ENCODE peak calls at places on chromosome 1, in six cellular contexts. S is uterus, V is breast epithelium, F is stomach, Y is pancreas, M is neural progenitor cell. B is an unnamed sample.

GRCh38 chr1:110049801-110050601 is 15.6 kb downstream of the STRIP1 start:
- DNase-seq in M (no peak), S (no peak), V (no peak), F (no peak), Y (peak; percentile 78), B (no peak)

GRCh38 chr1:149995927-149996326 is 14.6 kb downstream of the OTUD7B start:
- DNase-seq in F (no peak), Y (no peak), S (no peak), V (no peak), M (no peak), B (no peak)

GRCh38 chr1:75265792-75266191 is 131.6 kb downstream of the LHX8 start:
- DNase-seq in M (peak; percentile 67), V (no peak), F (no peak), S (no peak), Y (no peak), B (no peak)

GRCh38 chr1:151368000-151368744 is 4.3 kb downstream of the SELENBP1 start:
- DNase-seq in Y (no peak), F (peak; percentile 37), V (no peak), S (no peak), M (no peak), B (no peak)

GRCh38 chr1:37892151-37893047 is 33.0 kb upstream of the MTF1 start:
- DNase-seq in S (no peak), F (no peak), M (no peak), V (no peak), Y (no peak), B (no peak)

GRCh38 chr1:14403961-14404645 is 194.4 kb upstream of the KAZN start:
- DNase-seq in M (no peak), S (no peak), V (no peak), F (no peak), Y (no peak), B (no peak)

GRCh38 chr1:209550519-209550918 is 33.0 kb upstream of the CAMK1G start:
- DNase-seq in F (no peak), Y (no peak), V (no peak), M (no peak), S (no peak), B (no peak)

GRCh38 chr1:174040387-174040786 is 18.2 kb upstream of the RC3H1 start:
- DNase-seq in Y (no peak), F (no peak), V (no peak), M (no peak), S (no peak), B (no peak)

GRCh38 chr1:100523038-100523649 is 14.8 kb upstream of the GPR88 start:
- DNase-seq in S (no peak), Y (no peak), V (no peak), M (no peak), F (no peak), B (no peak)

GRCh38 chr1:152505083-152505482 is 5.5 kb upstream of the LCE5A start:
- DNase-seq in V (no peak), F (no peak), M (no peak), S (no peak), Y (no peak), B (no peak)

GRCh38 chr1:54842963-54843362 is 41.8 kb upstream of the TTC22 start:
- DNase-seq in V (no peak), F (peak; percentile 23), Y (no peak), M (no peak), S (no peak), B (peak; percentile 42)

GRCh38 chr1:85433096-85433495 is 31.9 kb downstream of the DDAH1 start:
- DNase-seq in M (no peak), Y (no peak), V (no peak), S (no peak), F (no peak), B (no peak)

GRCh38 chr1:89260575-89261275 is 11.9 kb downstream of the GBP5 start:
- DNase-seq in S (no peak), M (no peak), V (no peak), F (no peak), Y (no peak), B (no peak)

GRCh38 chr1:169601096-169601881 is 15.0 kb upstream of the F5 start:
- DNase-seq in F (no peak), S (no peak), V (no peak), M (peak; percentile 20), Y (no peak), B (no peak)

GRCh38 chr1:41898191-41898713 is 20.5 kb downstream of the HIVEP3 start:
- DNase-seq in F (no peak), Y (no peak), S (peak; percentile 47), M (no peak), V (no peak), B (no peak)

GRCh38 chr1:29332204-29332603 is 95.9 kb downstream of the PTPRU start:
- DNase-seq in M (peak; percentile 74), S (peak; percentile 29), F (no peak), V (no peak), Y (no peak), B (peak; percentile 55)

GRCh38 chr1:116122955-116123757 is 12.0 kb downstream of the MAB21L3 start:
- DNase-seq in V (no peak), S (no peak), Y (no peak), F (peak; percentile 37), M (no peak), B (peak; percentile 71)

GRCh38 chr1:204523605-204524215 is 7.5 kb downstream of the MDM4 start:
- DNase-seq in V (no peak), S (no peak), Y (no peak), F (no peak), M (no peak), B (no peak)

GRCh38 chr1:64909021-64909420 is 57.3 kb downstream of the JAK1 start:
- DNase-seq in S (no peak), M (no peak), V (no peak), F (no peak), Y (no peak), B (no peak)

GRCh38 chr1:199161766-199162303 is 523.0 kb downstream of the PTPRC start:
- DNase-seq in Y (no peak), M (no peak), F (no peak), S (no peak), V (no peak), B (no peak)

GRCh38 chr1:83033682-83034081 is 965.2 kb downstream of the TTLL7 start:
- DNase-seq in S (no peak), V (no peak), Y (no peak), F (no peak), M (no peak), B (no peak)

GRCh38 chr1:48250572-48250971 is 28.1 kb downstream of the SLC5A9 start:
- DNase-seq in M (no peak), S (no peak), Y (peak; percentile 22), V (no peak), F (peak; percentile 40), B (no peak)

GRCh38 chr1:244788493-244789275 is 46.8 kb upstream of the COX20 start:
- DNase-seq in F (no peak), V (no peak), S (no peak), M (no peak), Y (no peak), B (no peak)

GRCh38 chr1:231182317-231182716 is 20.5 kb downstream of the TRIM67 start:
- DNase-seq in V (no peak), Y (no peak), F (no peak), M (no peak), S (no peak), B (no peak)

GRCh38 chr1:58650141-58650540 is 49.7 kb downstream of the MYSM1 start:
- DNase-seq in V (no peak), F (no peak), S (no peak), M (no peak), Y (no peak), B (no peak)

GRCh38 chr1:218671573-218671972 is 326.4 kb downstream of the TGFB2 start:
- DNase-seq in M (peak; percentile 17), S (no peak), F (no peak), Y (no peak), V (no peak), B (no peak)

GRCh38 chr1:210627740-210628139 is 299.0 kb downstream of the HHAT start:
- DNase-seq in M (no peak), F (no peak), Y (no peak), V (no peak), S (no peak), B (no peak)

GRCh38 chr1:37123266-37123665 is 89.0 kb upstream of the GRIK3 start:
- DNase-seq in S (no peak), M (peak; percentile 39), F (no peak), Y (no peak), V (no peak), B (no peak)

GRCh38 chr1:220198186-220199005 is 73.9 kb downstream of the RAB3GAP2 start:
- DNase-seq in V (no peak), F (no peak), S (no peak), Y (no peak), M (no peak), B (no peak)

GRCh38 chr1:8902765-8903164 is 24.3 kb upstream of the ENO1 start:
- DNase-seq in F (no peak), V (no peak), Y (no peak), S (no peak), M (no peak), B (no peak)

GRCh38 chr1:191579019-191579418 is 579.2 kb upstream of the RGS18 start:
- DNase-seq in S (no peak), F (no peak), M (no peak), Y (no peak), V (no peak), B (no peak)

DNA sequence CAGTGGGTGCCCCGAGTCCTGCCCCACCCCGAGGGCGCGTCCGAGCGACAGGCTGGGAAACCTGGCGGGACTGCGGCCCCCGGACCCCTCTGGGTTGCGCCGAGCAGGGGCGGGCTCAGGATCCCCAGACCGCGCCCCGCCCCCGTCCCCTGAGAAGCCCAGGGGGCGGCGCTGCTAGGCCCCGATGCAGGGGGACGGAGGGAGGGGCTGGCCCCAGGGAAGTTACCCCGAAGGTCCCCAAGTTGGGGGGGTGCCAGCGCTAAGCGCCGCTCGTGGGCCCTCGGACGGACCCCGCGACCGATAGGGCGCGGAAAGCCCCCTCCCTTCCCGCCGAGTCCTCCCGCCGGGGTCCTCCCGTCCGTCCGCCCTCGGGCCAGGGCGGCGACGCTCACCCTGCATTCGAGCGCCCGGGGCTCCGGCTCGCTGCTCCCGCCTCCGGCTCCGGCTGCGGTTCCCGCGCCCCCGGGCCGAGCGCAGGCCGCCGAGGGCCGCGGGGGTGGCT is 414 bp downstream of the GPR153 start:
- DNase-seq in M (peak; percentile 69), S (no peak), F (no peak), Y (peak; percentile 65), V (no peak), B (no peak)
- H3K27me3 ChIP-seq in M (peaks cover 8% of the 10 kb centered on the region), S (no peaks in the 10 kb centered on the region), F (peaks cover 58% of the 10 kb centered on the region), Y (no peaks in the 10 kb centered on the region), V (no peaks in the 10 kb centered on the region), B (peaks cover 4% of the 10 kb centered on the region)

DNA sequence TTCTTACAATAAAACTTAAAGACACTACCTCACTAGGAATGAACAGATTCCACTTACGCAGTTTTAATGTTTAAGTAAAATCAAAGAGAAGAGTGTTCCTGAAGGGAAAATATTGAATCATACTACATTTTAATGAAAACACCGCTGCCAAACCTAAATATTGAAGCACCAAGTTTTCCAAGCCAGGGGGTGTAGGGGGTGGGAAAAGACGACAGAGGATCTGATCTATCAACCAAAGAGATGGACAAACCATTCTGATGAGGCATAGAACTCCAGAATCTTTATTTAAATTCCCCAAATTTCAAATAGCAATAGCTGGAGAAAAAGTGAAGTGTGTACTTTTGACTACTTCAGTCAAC is 1.2 kb downstream of the ELK4 start:
- DNase-seq in M (no peak), V (no peak), F (no peak), Y (no peak), S (no peak), B (no peak)
- H3K27ac ChIP-seq in M (peak overlapping the region; percentile 99), V (peak overlapping the region; percentile 96), F (peak overlapping the region; percentile 99), Y (peak overlapping the region; percentile 95), S (peak overlapping the region; percentile 94), B (peak overlapping the region; percentile 91)

GRCh38 chr1:81800741-81801031 is at the start of gene ADGRL2:
- DNase-seq in V (peak; percentile 18), S (no peak), M (no peak), Y (peak; percentile 46), F (peak; percentile 26), B (peak; percentile 73)
- H3K27me3 ChIP-seq in V (no peaks in the 10 kb centered on the region), S (peaks cover 21% of the 10 kb centered on the region), M (no peaks in the 10 kb centered on the region), Y (peaks cover 3% of the 10 kb centered on the region), F (peaks cover 35% of the 10 kb centered on the region), B (peaks cover 18% of the 10 kb centered on the region)

GRCh38 chr1:182217967-182218366 is 156.5 kb upstream of the ZNF648 start:
- DNase-seq in V (no peak), M (no peak), F (no peak), S (no peak), Y (no peak), B (no peak)
- H3K27ac ChIP-seq in V (no peak overlapping the region), M (no peak overlapping the region), F (peak overlapping the region; percentile 63), S (no peak overlapping the region), Y (no peak overlapping the region), B (no peak overlapping the region)

B was measured in upper lobe of right lung.